ENCODE peak calls at places on chromosomes 7 and 10, in nine cellular contexts. Z, C, E, B, K, U, J, N and F are unnamed samples.

GRCh38 chr10:6207658-6208057 is 4.9 kb downstream of the PFKFB3 start:
- DNase-seq in K (no peak), C (no peak), B (no peak), J (no peak), Z (no peak), E (no peak), N (no peak), U (no peak), F (no peak)

GRCh38 chr7:8436965-8437364 is 3.6 kb downstream of the NXPH1 start:
- DNase-seq in K (peak), B (peak), U (no peak), J (peak), E (peak), C (peak), Z (no peak), N (no peak), F (peak)

GRCh38 chr10:79196470-79197461 is 128.0 kb downstream of the ZMIZ1 start:
- DNase-seq in C (peak), B (peak), Z (no peak), J (peak), E (peak), N (peak), U (peak), K (peak), F (peak)

GRCh38 chr10:29621161-29621560 is 13.6 kb downstream of the SVIL start:
- DNase-seq in J (peak), K (peak), U (peak), Z (no peak), E (no peak), C (no peak), B (no peak), N (no peak), F (no peak)

GRCh38 chr7:116957874-116958273 is 4.6 kb downstream of the ST7 start:
- DNase-seq in N (no peak), K (no peak), U (no peak), B (no peak), E (no peak), Z (no peak), C (no peak), J (no peak), F (no peak)

GRCh38 chr10:87695074-87695473 is 35.4 kb downstream of the PAPSS2 start:
- DNase-seq in U (no peak), N (no peak), Z (no peak), E (no peak), C (no peak), K (no peak), J (no peak), B (no peak), F (no peak)

GRCh38 chr7:73892003-73892975 is 31.3 kb downstream of the TMEM270 start:
- DNase-seq in Z (no peak), C (no peak), K (no peak), B (no peak), J (peak), N (peak), U (no peak), E (no peak), F (no peak)

GRCh38 chr7:150400779-150401423 is 21.8 kb downstream of the ZNF775 start:
- DNase-seq in U (peak), N (no peak), E (no peak), Z (no peak), B (no peak), C (no peak), K (no peak), J (no peak), F (no peak)

GRCh38 chr10:27506280-27506679 is 2.2 kb downstream of the RAB18 start:
- DNase-seq in J (no peak), C (no peak), B (no peak), K (no peak), Z (no peak), N (no peak), E (no peak), U (no peak), F (no peak)

GRCh38 chr7:138934861-138935260 is 46.3 kb downstream of the KIAA1549 start:
- DNase-seq in J (peak), C (no peak), U (no peak), E (peak), K (no peak), N (no peak), B (no peak), Z (no peak), F (no peak)

GRCh38 chr10:44295619-44296222 is 89.2 kb downstream of the CXCL12 start:
- DNase-seq in C (no peak), U (no peak), B (no peak), Z (no peak), N (no peak), K (no peak), J (no peak), E (no peak), F (no peak)

GRCh38 chr7:82625377-82625776 is 181.8 kb upstream of the CACNA2D1 start:
- DNase-seq in Z (no peak), K (no peak), U (no peak), C (no peak), J (no peak), N (no peak), E (no peak), B (no peak), F (no peak)

GRCh38 chr7:6438427-6438826 is 9.3 kb downstream of the DAGLB start:
- DNase-seq in C (no peak), E (no peak), N (no peak), Z (no peak), B (no peak), U (no peak), J (peak), K (no peak), F (no peak)

GRCh38 chr7:110839866-110840265 is 251.1 kb upstream of the LRRN3 start:
- DNase-seq in J (peak), C (no peak), B (peak), N (no peak), U (no peak), Z (no peak), K (peak), E (no peak), F (no peak)

GRCh38 chr10:100303724-100304319 is 17.3 kb upstream of the BLOC1S2 start:
- DNase-seq in Z (no peak), U (no peak), N (no peak), C (no peak), K (peak), B (peak), J (peak), E (peak), F (peak)

GRCh38 chr10:114397651-114398145 is 6.6 kb downstream of the AFAP1L2 start:
- DNase-seq in C (no peak), N (no peak), Z (no peak), U (no peak), K (no peak), B (no peak), E (no peak), J (peak), F (no peak)

GRCh38 chr7:44374007-44374763 is 48.8 kb upstream of the CAMK2B start:
- DNase-seq in Z (no peak), U (no peak), B (peak), N (no peak), K (no peak), J (no peak), E (no peak), C (no peak), F (no peak)
- TF ChIP-seq CTCF in Z (no peak), U (no peak), B (no peak), N (no peak), K (no peak), J (no peak), E (no peak), C (no peak), F (no peak)

GRCh38 chr7:91034459-91035368 is 229.5 kb upstream of the FZD1 start:
- DNase-seq in J (peak), B (peak), C (no peak), Z (no peak), K (peak), N (no peak), U (no peak), E (peak), F (peak)

GRCh38 chr7:91031757-91032156 is 232.5 kb upstream of the FZD1 start:
- DNase-seq in E (no peak), Z (no peak), N (no peak), C (no peak), U (no peak), J (no peak), K (no peak), B (no peak), F (no peak)

GRCh38 chr7:91029688-91030087 is 234.5 kb upstream of the FZD1 start:
- DNase-seq in Z (no peak), J (no peak), C (no peak), U (no peak), B (no peak), E (no peak), N (no peak), K (no peak), F (no peak)

GRCh38 chr7:91030680-91031079 is 233.6 kb upstream of the FZD1 start:
- DNase-seq in Z (no peak), K (no peak), J (no peak), N (no peak), C (no peak), U (no peak), E (no peak), B (no peak), F (no peak)

GRCh38 chr7:91033574-91033973 is 230.7 kb upstream of the FZD1 start:
- DNase-seq in B (no peak), C (no peak), U (no peak), Z (no peak), E (no peak), K (no peak), J (no peak), N (no peak), F (no peak)
- TF ChIP-seq CTCF in B (no peak), C (no peak), U (no peak), Z (no peak), E (no peak), K (no peak), J (no peak), N (no peak), F (no peak)

GRCh38 chr7:16114071-16114470 is 307.3 kb downstream of the CRPPA start:
- DNase-seq in J (no peak), C (no peak), U (no peak), B (no peak), Z (no peak), E (no peak), N (no peak), K (no peak), F (no peak)

GRCh38 chr7:16115374-16115773 is 306.0 kb downstream of the CRPPA start:
- DNase-seq in U (no peak), K (no peak), E (no peak), C (no peak), Z (no peak), B (no peak), N (no peak), J (no peak), F (no peak)

GRCh38 chr7:16113058-16113457 is 308.3 kb downstream of the CRPPA start:
- DNase-seq in C (no peak), Z (no peak), B (no peak), U (no peak), N (no peak), J (no peak), K (no peak), E (no peak), F (no peak)

DNA sequence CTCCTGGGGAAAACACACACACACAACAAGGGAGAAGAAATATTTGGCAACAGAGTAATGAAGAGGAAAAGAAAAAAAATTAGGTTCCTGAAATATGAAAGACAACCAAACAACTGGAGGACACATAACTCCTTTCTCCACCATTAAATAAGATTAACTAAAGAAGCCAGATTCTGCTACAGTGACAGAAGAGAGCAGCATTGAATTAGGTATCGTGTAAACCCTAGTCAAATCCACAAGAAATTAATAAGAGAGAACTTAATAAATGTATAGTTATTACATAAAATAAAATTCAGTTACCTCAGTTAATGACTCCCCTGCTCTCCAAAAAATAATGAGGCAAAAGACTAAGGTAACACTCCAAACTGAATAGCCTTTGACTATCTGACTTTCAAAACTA is 306.7 kb downstream of the CRPPA start:
- DNase-seq in N (no peak), J (peak), E (peak), K (no peak), C (no peak), U (no peak), Z (no peak), B (no peak), F (no peak)
- TF ChIP-seq CTCF in N (peak), J (peak), E (peak), K (peak), C (no peak), U (no peak), Z (peak), B (peak), F (peak)

DNA sequence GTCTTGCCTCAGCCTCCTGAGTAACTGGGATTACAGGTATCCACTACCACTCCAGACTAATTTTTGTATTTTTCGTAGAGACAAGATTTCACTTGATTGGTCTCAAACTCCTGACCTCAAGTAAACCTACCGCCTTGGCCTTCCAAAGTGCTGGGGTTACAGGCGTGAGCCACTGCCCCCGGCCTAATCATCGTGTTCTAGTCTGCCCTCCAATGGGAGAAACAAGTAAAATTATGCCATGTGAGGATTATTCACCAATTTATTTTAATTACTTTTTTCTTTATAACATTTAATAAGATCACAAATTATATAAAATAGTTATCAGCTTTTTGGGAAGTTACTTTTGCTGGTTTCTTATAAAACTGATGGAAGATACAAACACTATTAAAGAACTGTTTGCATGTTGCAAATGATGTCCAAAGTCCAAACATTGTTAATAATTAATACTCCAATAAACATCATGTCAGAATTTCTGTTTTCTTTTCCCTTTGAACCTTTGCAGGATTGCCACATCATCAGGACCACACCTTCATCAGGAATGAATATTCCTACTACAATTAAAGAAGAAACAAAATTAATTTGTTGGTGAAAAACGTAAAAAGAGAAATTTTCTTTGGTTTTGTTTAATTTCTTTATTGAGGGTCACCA is 786 bp upstream of the AKR1C4 start:
- DNase-seq in K (no peak), C (no peak), B (no peak), N (no peak), Z (no peak), U (no peak), J (no peak), E (no peak), F (no peak)
- TF ChIP-seq CTCF in K (no peak), C (no peak), B (no peak), N (no peak), Z (no peak), U (no peak), J (no peak), E (no peak), F (no peak)

DNA sequence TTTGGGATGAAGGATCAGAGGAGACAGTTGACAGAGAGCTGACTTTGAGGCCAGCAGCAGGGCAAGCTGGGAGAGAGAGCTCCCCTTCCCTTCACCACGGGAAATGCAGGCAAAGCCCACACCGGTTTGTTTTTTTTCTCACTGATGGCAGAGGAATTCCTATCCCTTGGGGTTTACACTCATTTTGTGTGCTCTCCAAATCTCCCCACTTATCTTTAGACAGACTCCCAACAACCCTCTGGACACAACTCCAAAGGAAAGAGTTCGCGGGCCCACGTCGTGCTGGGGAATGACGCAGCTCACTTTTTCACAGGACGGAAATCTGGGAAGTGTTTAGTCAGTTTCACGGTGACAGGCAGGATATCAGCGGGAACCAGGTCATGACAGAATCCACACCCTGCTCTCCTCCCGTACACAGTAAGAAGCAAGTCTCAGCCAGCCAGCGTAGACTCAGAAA is 68.3 kb upstream of the FAM171A1 start:
- DNase-seq in Z (no peak), K (peak), N (peak), C (no peak), J (peak), E (no peak), U (no peak), B (peak), F (no peak)
- TF ChIP-seq CTCF in Z (peak), K (peak), N (no peak), C (no peak), J (peak), E (no peak), U (peak), B (peak), F (no peak)

GRCh38 chr10:128631801-128632241 is 505.6 kb upstream of the MKI67 start:
- DNase-seq in U (no peak), C (no peak), Z (no peak), B (peak), N (no peak), J (peak), E (no peak), K (peak), F (no peak)
- TF ChIP-seq CTCF in U (peak), C (peak), Z (peak), B (peak), N (peak), J (peak), E (peak), K (peak), F (peak)